ENCODE peak calls at places on chromosomes 6 and 20, in five cellular contexts. I is PC-3, Y is MM.1S, X is SK-N-SH, M is HCT116. E is an unnamed sample.

GRCh38 chr6:33177552-33178446 is 14.5 kb downstream of the COL11A2 start:
- DNase-seq in X (no peak), M (no peak), Y (no peak), I (no peak), E (no peak)

GRCh38 chr6:93468291-93468690 is 48.9 kb upstream of the EPHA7 start:
- DNase-seq in M (no peak), Y (peak; percentile 76), X (no peak), I (peak; percentile 62), E (no peak)

GRCh38 chr6:112298021-112298745 is 43.8 kb upstream of the LAMA4 start:
- DNase-seq in Y (no peak), I (peak; percentile 73), X (no peak), M (no peak), E (peak; percentile 95)

GRCh38 chr6:453152-453551 is 61.6 kb downstream of the IRF4 start:
- DNase-seq in Y (no peak), M (no peak), I (no peak), X (peak; percentile 42), E (peak; percentile 59)

GRCh38 chr6:134512946-134513345 is 195.0 kb upstream of the SGK1 start:
- DNase-seq in Y (no peak), M (no peak), I (peak; percentile 1), X (no peak), E (peak; percentile 53)

GRCh38 chr20:61948586-61949362 is 116.9 kb downstream of the TAF4 start:
- DNase-seq in X (no peak), Y (no peak), I (no peak), M (no peak), E (no peak)

GRCh38 chr20:1310506-1311190 is 18.3 kb downstream of the SDCBP2 start:
- DNase-seq in I (no peak), M (no peak), X (no peak), Y (peak; percentile 55), E (no peak)

GRCh38 chr20:44742304-44743079 is 3.2 kb upstream of the KCNK15 start:
- DNase-seq in I (no peak), X (no peak), M (no peak), Y (no peak), E (no peak)

GRCh38 chr20:51272392-51272791 is 249.5 kb upstream of the KCNG1 start:
- DNase-seq in X (no peak), M (no peak), I (no peak), Y (no peak), E (peak; percentile 53)

GRCh38 chr6:31271641-31272357 is at the start of gene HLA-C:
- DNase-seq in Y (peak; percentile 95), M (peak; percentile 91), X (peak; percentile 94), I (peak; percentile 96), E (peak; percentile 98)

GRCh38 chr6:71138416-71138815 is 150.2 kb upstream of the OGFRL1 start:
- DNase-seq in M (no peak), Y (no peak), X (no peak), I (no peak), E (no peak)

GRCh38 chr6:158773581-158774449 is 45.4 kb downstream of the EZR start:
- DNase-seq in X (no peak), M (no peak), Y (no peak), I (no peak), E (no peak)

GRCh38 chr20:44033873-44034272 is 119.2 kb downstream of the TOX2 start:
- DNase-seq in M (no peak), X (no peak), Y (no peak), I (no peak), E (no peak)

GRCh38 chr6:131116755-131117360 is 18.4 kb upstream of the AKAP7 start:
- DNase-seq in Y (peak; percentile 55), I (peak; percentile 76), M (peak; percentile 41), X (peak; percentile 5), E (peak; percentile 69)

GRCh38 chr20:34066476-34067090 is 45.5 kb downstream of the EIF2S2 start:
- DNase-seq in I (peak; percentile 39), Y (no peak), M (no peak), X (no peak), E (peak; percentile 43)

GRCh38 chr6:129774697-129775447 is 64.9 kb upstream of the ARHGAP18 start:
- DNase-seq in X (peak; percentile 64), M (peak; percentile 68), Y (peak; percentile 42), I (peak; percentile 81), E (peak; percentile 82)

GRCh38 chr6:124870611-124871201 is 91.5 kb upstream of the RNF217 start:
- DNase-seq in X (peak; percentile 8), Y (no peak), M (peak; percentile 21), I (peak; percentile 48), E (peak; percentile 74)

GRCh38 chr6:26328265-26328844 is 36.6 kb upstream of the BTN3A2 start:
- DNase-seq in I (no peak), Y (no peak), X (no peak), M (no peak), E (no peak)

GRCh38 chr20:25356294-25356933 is 34.2 kb downstream of the ABHD12 start:
- DNase-seq in X (peak; percentile 23), M (no peak), Y (no peak), I (no peak), E (no peak)

GRCh38 chr20:59604770-59605665 is 678 bp downstream of the PHACTR3 start:
- DNase-seq in M (no peak), X (peak; percentile 84), I (no peak), Y (no peak), E (peak; percentile 15)

GRCh38 chr20:635028-635427 is 18.0 kb downstream of the SRXN1 start:
- DNase-seq in Y (no peak), I (no peak), M (no peak), X (no peak), E (no peak)

GRCh38 chr20:48725589-48725991 is 102.2 kb downstream of the PREX1 start:
- DNase-seq in X (peak; percentile 27), M (peak; percentile 21), I (peak; percentile 25), Y (no peak), E (peak; percentile 19)

GRCh38 chr6:81801489-81801888 is 49.0 kb upstream of the TENT5A start:
- DNase-seq in Y (no peak), M (no peak), X (no peak), I (no peak), E (no peak)

GRCh38 chr6:96391776-96392175 is 129.8 kb upstream of the UFL1 start:
- DNase-seq in X (peak; percentile 20), Y (peak; percentile 10), M (no peak), I (peak; percentile 40), E (peak; percentile 1)

GRCh38 chr6:149484733-149485700 is at the start of gene ZC3H12D:
- DNase-seq in Y (no peak), M (peak; percentile 38), X (no peak), I (peak; percentile 47), E (peak; percentile 52)

DNA sequence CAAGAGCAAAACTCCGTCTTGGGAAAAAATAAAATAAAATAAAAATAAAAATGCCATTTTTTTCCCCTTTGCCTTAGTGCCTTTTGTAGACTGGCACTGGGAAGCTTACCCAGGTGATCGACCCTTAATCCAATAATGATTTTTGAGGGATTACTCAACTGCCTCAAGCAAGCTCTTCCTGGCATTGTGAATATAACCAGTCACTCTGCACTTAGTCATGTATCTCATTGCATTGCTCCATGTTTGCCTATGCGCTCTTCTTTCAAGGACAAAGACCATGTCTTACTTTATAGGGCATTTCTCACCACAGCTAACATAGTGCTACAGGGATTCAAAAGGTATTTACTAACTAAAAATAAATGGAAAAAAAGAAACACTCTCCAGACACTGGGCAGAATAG is 13.0 kb downstream of the GFOD1 start:
- DNase-seq in M (no peak), Y (no peak), X (no peak), I (peak; percentile 96), E (peak; percentile 51)
- TF ChIP-seq EZH2phosphoT487 in M (no peak), Y (no peak), X (no peak), I (no peak), E (no peak)

GRCh38 chr6:44503471-44503870 is 116.0 kb downstream of the CDC5L start:
- DNase-seq in X (no peak), Y (no peak), I (no peak), M (no peak), E (no peak)
- H3K9me2 ChIP-seq in X (no peaks in the 10 kb centered on the region), Y (no peaks in the 10 kb centered on the region), I (peaks cover 4% of the 10 kb centered on the region), M (no peaks in the 10 kb centered on the region), E (no peaks in the 10 kb centered on the region)

GRCh38 chr6:44255848-44256247 is 1.5 kb downstream of the SLC35B2 start:
- DNase-seq in I (no peak), M (no peak), Y (peak; percentile 34), X (no peak), E (no peak)

GRCh38 chr6:44257753-44258324 is 511 bp upstream of the SLC35B2 start:
- DNase-seq in M (no peak), X (no peak), I (no peak), Y (no peak), E (no peak)

GRCh38 chr6:44257007-44257752 is at the start of gene SLC35B2:
- DNase-seq in M (no peak), X (peak; percentile 95), I (peak; percentile 72), Y (peak; percentile 69), E (peak; percentile 84)

GRCh38 chr6:44254957-44255808 is 2.1 kb downstream of the SLC35B2 start:
- DNase-seq in Y (peak; percentile 41), M (no peak), I (peak; percentile 35), X (no peak), E (no peak)

GRCh38 chr6:44256291-44257006 is 879 bp downstream of the SLC35B2 start:
- DNase-seq in Y (peak; percentile 18), M (no peak), I (peak; percentile 45), X (no peak), E (no peak)
- H3K36me3 ChIP-seq in Y (peaks cover 11% of the 10 kb centered on the region), M (peaks cover 37% of the 10 kb centered on the region), I (peaks cover 31% of the 10 kb centered on the region), X (peaks cover 51% of the 10 kb centered on the region), E (peaks cover 30% of the 10 kb centered on the region)

GRCh38 chr6:143372199-143372882 is 78.2 kb downstream of the ADAT2 start:
- DNase-seq in M (no peak), I (no peak), X (peak; percentile 29), Y (no peak), E (no peak)
- TF ChIP-seq EZH2phosphoT487 in M (no peak), I (no peak), X (no peak), Y (no peak), E (no peak)

DNA sequence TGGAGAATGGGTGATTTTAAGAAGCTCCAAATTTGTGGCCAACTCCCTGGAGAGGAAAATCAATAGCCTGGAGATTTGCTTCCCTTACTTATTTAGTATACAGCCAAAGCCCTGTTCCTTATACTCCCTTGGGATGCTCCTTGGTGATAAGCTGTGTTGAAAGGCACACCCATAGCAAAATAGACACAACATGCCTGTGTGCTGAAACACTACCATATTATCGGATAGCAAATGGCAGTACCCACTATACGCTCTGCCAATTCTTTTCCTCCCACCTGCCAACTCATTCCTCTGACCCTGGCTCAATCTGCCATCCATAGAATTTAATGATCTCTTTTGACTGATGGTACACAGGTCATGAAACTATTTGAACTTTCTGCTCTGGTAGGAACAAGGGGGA is 98.2 kb downstream of the CLIC5 start:
- DNase-seq in M (no peak), X (no peak), Y (no peak), I (no peak), E (no peak)
- H3K9me2 ChIP-seq in M (no peaks in the 10 kb centered on the region), X (no peaks in the 10 kb centered on the region), Y (no peaks in the 10 kb centered on the region), I (no peaks in the 10 kb centered on the region), E (no peaks in the 10 kb centered on the region)

GRCh38 chr6:168365422-168366165 is 46.0 kb upstream of the DACT2 start:
- DNase-seq in X (no peak), Y (no peak), I (no peak), M (no peak), E (no peak)
- H3K36me3 ChIP-seq in X (no peaks in the 10 kb centered on the region), Y (no peaks in the 10 kb centered on the region), I (no peaks in the 10 kb centered on the region), M (no peaks in the 10 kb centered on the region), E (no peaks in the 10 kb centered on the region)

GRCh38 chr6:38169826-38170526 is 350.4 kb downstream of the ZFAND3 start:
- DNase-seq in Y (no peak), M (no peak), I (no peak), X (no peak), E (no peak)
- TF ChIP-seq EZH2phosphoT487 in Y (no peak), M (no peak), I (no peak), X (no peak), E (no peak)

E was measured in GM23248.